ENCODE peak calls at places on chromosomes 4 and X, in six cellular contexts. One of them, this sample, is unnamed.
A peak's percentile ranks its signal among the peaks of the same experiment; 100 is the strongest.

GRCh38 chr4:8647626-8648025 is 55.1 kb downstream of the CPZ start:
- DNase-seq in tibial artery: peak; percentile 50
- DNase-seq in astrocyte of the spinal cord: no peak
- DNase-seq in sigmoid colon: peak; percentile 43
- DNase-seq in GM20000: no peak
- DNase-seq in neural crest cell: no peak
- DNase-seq in this sample: no peak

GRCh38 chr4:173883821-173884220 is 353.8 kb upstream of the HAND2 start:
- DNase-seq in tibial artery: no peak
- DNase-seq in astrocyte of the spinal cord: no peak
- DNase-seq in sigmoid colon: no peak
- DNase-seq in GM20000: no peak
- DNase-seq in neural crest cell: no peak
- DNase-seq in this sample: peak; percentile 70

GRCh38 chr4:159366966-159367365 is 264.1 kb downstream of the RAPGEF2 start:
- DNase-seq in tibial artery: no peak
- DNase-seq in astrocyte of the spinal cord: no peak
- DNase-seq in sigmoid colon: no peak
- DNase-seq in GM20000: no peak
- DNase-seq in neural crest cell: no peak
- DNase-seq in this sample: no peak

GRCh38 chr4:161121451-161121850 is 1042.3 kb downstream of the FSTL5 start:
- DNase-seq in tibial artery: no peak
- DNase-seq in astrocyte of the spinal cord: no peak
- DNase-seq in sigmoid colon: no peak
- DNase-seq in GM20000: no peak
- DNase-seq in neural crest cell: no peak
- DNase-seq in this sample: no peak

GRCh38 chr4:172666711-172667368 is 501.8 kb upstream of the GALNT7 start:
- DNase-seq in tibial artery: no peak
- DNase-seq in astrocyte of the spinal cord: no peak
- DNase-seq in sigmoid colon: no peak
- DNase-seq in GM20000: no peak
- DNase-seq in neural crest cell: no peak
- DNase-seq in this sample: peak; percentile 4

GRCh38 chr4:118740869-118741268 is 55.7 kb downstream of the METTL14 start:
- DNase-seq in tibial artery: no peak
- DNase-seq in astrocyte of the spinal cord: no peak
- DNase-seq in sigmoid colon: no peak
- DNase-seq in GM20000: peak; percentile 8
- DNase-seq in neural crest cell: no peak
- DNase-seq in this sample: peak; percentile 60

GRCh38 chr4:130257271-130257670 is 1161.3 kb downstream of the C4orf33 start:
- DNase-seq in tibial artery: no peak
- DNase-seq in astrocyte of the spinal cord: peak; percentile 83
- DNase-seq in sigmoid colon: no peak
- DNase-seq in GM20000: no peak
- DNase-seq in neural crest cell: no peak
- DNase-seq in this sample: peak; percentile 50

GRCh38 chr4:174375422-174375821 is 91.7 kb downstream of the CEP44 start:
- DNase-seq in tibial artery: no peak
- DNase-seq in astrocyte of the spinal cord: no peak
- DNase-seq in sigmoid colon: no peak
- DNase-seq in GM20000: no peak
- DNase-seq in neural crest cell: no peak
- DNase-seq in this sample: no peak

GRCh38 chr4:171851295-171851694 is 38.1 kb downstream of the GALNTL6 start:
- DNase-seq in tibial artery: no peak
- DNase-seq in astrocyte of the spinal cord: no peak
- DNase-seq in sigmoid colon: no peak
- DNase-seq in GM20000: no peak
- DNase-seq in neural crest cell: no peak
- DNase-seq in this sample: no peak

GRCh38 chr4:52574036-52574435 is 85.1 kb downstream of the USP46 start:
- DNase-seq in tibial artery: no peak
- DNase-seq in astrocyte of the spinal cord: no peak
- DNase-seq in sigmoid colon: no peak
- DNase-seq in GM20000: no peak
- DNase-seq in neural crest cell: no peak
- DNase-seq in this sample: no peak

GRCh38 chr4:26985836-26986235 is 125.2 kb downstream of the STIM2 start:
- DNase-seq in tibial artery: no peak
- DNase-seq in astrocyte of the spinal cord: no peak
- DNase-seq in sigmoid colon: no peak
- DNase-seq in GM20000: peak; percentile 23
- DNase-seq in neural crest cell: no peak
- DNase-seq in this sample: no peak

GRCh38 chr4:170374770-170375169 is 285.0 kb upstream of the AADAT start:
- DNase-seq in tibial artery: no peak
- DNase-seq in astrocyte of the spinal cord: no peak
- DNase-seq in sigmoid colon: no peak
- DNase-seq in GM20000: peak; percentile 52
- DNase-seq in neural crest cell: no peak
- DNase-seq in this sample: no peak

GRCh38 chr4:121477480-121477879 is 96.7 kb upstream of the QRFPR start:
- DNase-seq in tibial artery: no peak
- DNase-seq in astrocyte of the spinal cord: no peak
- DNase-seq in sigmoid colon: no peak
- DNase-seq in GM20000: no peak
- DNase-seq in neural crest cell: no peak
- DNase-seq in this sample: no peak

GRCh38 chr4:48905363-48906015 is 1.1 kb downstream of the OCIAD2 start:
- DNase-seq in tibial artery: no peak
- DNase-seq in astrocyte of the spinal cord: peak; percentile 43
- DNase-seq in sigmoid colon: no peak
- DNase-seq in GM20000: no peak
- DNase-seq in neural crest cell: no peak
- DNase-seq in this sample: peak; percentile 68

DNA sequence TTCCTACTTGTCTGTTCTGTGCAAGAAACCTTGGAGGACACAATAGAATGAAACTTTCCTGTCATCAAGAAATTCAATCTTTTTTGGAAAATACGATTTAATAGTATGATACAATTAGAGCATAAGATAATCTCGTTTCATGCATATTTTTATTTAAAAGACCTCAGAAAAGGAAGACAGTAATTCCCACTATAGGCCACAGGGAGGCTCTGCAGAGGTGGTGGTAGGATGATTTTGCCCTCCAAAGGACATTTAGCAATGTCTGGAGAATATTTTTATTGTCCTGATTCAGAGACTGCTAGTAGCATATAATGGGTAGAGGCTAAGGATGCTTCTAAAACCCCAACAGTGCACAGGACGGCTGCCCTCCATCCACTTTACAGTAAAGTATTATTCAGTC is 68.7 kb downstream of the PAK3 start:
- DNase-seq in tibial artery: no peak
- DNase-seq in astrocyte of the spinal cord: no peak
- DNase-seq in sigmoid colon: no peak
- DNase-seq in GM20000: no peak
- DNase-seq in neural crest cell: no peak
- DNase-seq in this sample: peak; percentile 4
- TF ChIP-seq CTCF in tibial artery: peak; percentile 26
- TF ChIP-seq CTCF in astrocyte of the spinal cord: peak; percentile 31
- TF ChIP-seq CTCF in sigmoid colon: no peak
- TF ChIP-seq CTCF in GM20000: no peak
- TF ChIP-seq CTCF in neural crest cell: peak; percentile 68
- TF ChIP-seq CTCF in this sample: peak; percentile 33

GRCh38 chrX:124348152-124348551 is 1.8 kb downstream of the SH2D1A start:
- DNase-seq in tibial artery: no peak
- DNase-seq in astrocyte of the spinal cord: no peak
- DNase-seq in sigmoid colon: no peak
- DNase-seq in GM20000: no peak
- DNase-seq in neural crest cell: no peak
- DNase-seq in this sample: no peak
- TF ChIP-seq CTCF in tibial artery: no peak
- TF ChIP-seq CTCF in astrocyte of the spinal cord: no peak
- TF ChIP-seq CTCF in sigmoid colon: no peak
- TF ChIP-seq CTCF in GM20000: no peak
- TF ChIP-seq CTCF in neural crest cell: no peak
- TF ChIP-seq CTCF in this sample: no peak

GRCh38 chr4:139617702-139618490 is 47.7 kb upstream of the MGST2 start:
- DNase-seq in tibial artery: no peak
- DNase-seq in astrocyte of the spinal cord: no peak
- DNase-seq in sigmoid colon: no peak
- DNase-seq in GM20000: no peak
- DNase-seq in neural crest cell: no peak
- DNase-seq in this sample: peak; percentile 33
- TF ChIP-seq CTCF in tibial artery: peak; percentile 52
- TF ChIP-seq CTCF in astrocyte of the spinal cord: peak; percentile 44
- TF ChIP-seq CTCF in sigmoid colon: no peak
- TF ChIP-seq CTCF in GM20000: no peak
- TF ChIP-seq CTCF in neural crest cell: peak; percentile 54
- TF ChIP-seq CTCF in this sample: peak; percentile 60

DNA sequence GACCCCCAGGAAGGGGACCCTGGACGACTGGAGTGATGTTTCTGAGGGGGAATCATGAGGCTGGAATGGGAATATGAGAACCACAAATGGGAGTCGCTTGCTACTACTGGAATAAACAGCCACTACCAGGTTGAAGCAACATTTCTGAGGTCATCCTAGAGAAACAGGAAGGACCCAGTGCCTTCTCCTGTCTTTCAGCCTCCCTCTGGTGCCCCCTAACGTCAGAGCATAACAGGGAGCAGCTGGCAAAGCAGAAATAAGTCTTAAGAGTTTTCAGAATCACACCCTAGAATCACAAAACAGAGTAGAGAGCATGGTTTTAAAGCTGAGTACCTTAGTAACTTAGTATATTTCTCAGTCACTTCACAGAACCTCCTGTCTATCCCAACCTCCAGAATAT is 347.8 kb upstream of the PITX2 start:
- DNase-seq in tibial artery: no peak
- DNase-seq in astrocyte of the spinal cord: peak; percentile 28
- DNase-seq in sigmoid colon: no peak
- DNase-seq in GM20000: peak; percentile 29
- DNase-seq in neural crest cell: peak; percentile 29
- DNase-seq in this sample: peak; percentile 61
- TF ChIP-seq CTCF in tibial artery: no peak
- TF ChIP-seq CTCF in astrocyte of the spinal cord: peak; percentile 60
- TF ChIP-seq CTCF in sigmoid colon: no peak
- TF ChIP-seq CTCF in GM20000: peak; percentile 30
- TF ChIP-seq CTCF in neural crest cell: peak; percentile 61
- TF ChIP-seq CTCF in this sample: peak; percentile 69

GRCh38 chr4:99330648-99331047 is 9.4 kb upstream of the ADH1B start:
- DNase-seq in tibial artery: no peak
- DNase-seq in astrocyte of the spinal cord: no peak
- DNase-seq in sigmoid colon: no peak
- DNase-seq in GM20000: no peak
- DNase-seq in neural crest cell: no peak
- DNase-seq in this sample: no peak
- TF ChIP-seq CTCF in tibial artery: no peak
- TF ChIP-seq CTCF in astrocyte of the spinal cord: no peak
- TF ChIP-seq CTCF in sigmoid colon: no peak
- TF ChIP-seq CTCF in GM20000: no peak
- TF ChIP-seq CTCF in neural crest cell: no peak
- TF ChIP-seq CTCF in this sample: no peak

GRCh38 chr4:95161781-95162469 is 386.8 kb downstream of the UNC5C start:
- DNase-seq in tibial artery: no peak
- DNase-seq in astrocyte of the spinal cord: no peak
- DNase-seq in sigmoid colon: no peak
- DNase-seq in GM20000: no peak
- DNase-seq in neural crest cell: no peak
- DNase-seq in this sample: no peak

GRCh38 chr4:95162867-95163266 is 385.9 kb downstream of the UNC5C start:
- DNase-seq in tibial artery: no peak
- DNase-seq in astrocyte of the spinal cord: no peak
- DNase-seq in sigmoid colon: no peak
- DNase-seq in GM20000: no peak
- DNase-seq in neural crest cell: no peak
- DNase-seq in this sample: no peak

GRCh38 chr4:95170176-95170575 is 378.6 kb downstream of the UNC5C start:
- DNase-seq in tibial artery: no peak
- DNase-seq in astrocyte of the spinal cord: no peak
- DNase-seq in sigmoid colon: no peak
- DNase-seq in GM20000: no peak
- DNase-seq in neural crest cell: no peak
- DNase-seq in this sample: no peak

GRCh38 chr4:95165926-95166524 is 382.7 kb downstream of the UNC5C start:
- DNase-seq in tibial artery: no peak
- DNase-seq in astrocyte of the spinal cord: peak; percentile 79
- DNase-seq in sigmoid colon: no peak
- DNase-seq in GM20000: peak; percentile 54
- DNase-seq in neural crest cell: peak; percentile 31
- DNase-seq in this sample: peak; percentile 79

GRCh38 chr4:95167809-95168208 is 381.0 kb downstream of the UNC5C start:
- DNase-seq in tibial artery: no peak
- DNase-seq in astrocyte of the spinal cord: no peak
- DNase-seq in sigmoid colon: no peak
- DNase-seq in GM20000: no peak
- DNase-seq in neural crest cell: no peak
- DNase-seq in this sample: no peak
- TF ChIP-seq CTCF in tibial artery: no peak
- TF ChIP-seq CTCF in astrocyte of the spinal cord: no peak
- TF ChIP-seq CTCF in sigmoid colon: no peak
- TF ChIP-seq CTCF in GM20000: no peak
- TF ChIP-seq CTCF in neural crest cell: no peak
- TF ChIP-seq CTCF in this sample: no peak